ENCODE peak calls at places on chromosome X, in four cellular contexts. Y is upper lobe of left lung, M is sigmoid colon, L is K562. S is an unnamed sample.

GRCh38 chrX:1427756-1428155 is 25.0 kb downstream of the ASMTL start:
- DNase-seq in M (peak), Y (peak), L (no peak), S (no peak)

GRCh38 chrX:95919605-95920004 is 765.0 kb upstream of the DIAPH2 start:
- DNase-seq in Y (no peak), M (no peak), L (no peak), S (no peak)

GRCh38 chrX:124619710-124620109 is 273.3 kb downstream of the SH2D1A start:
- DNase-seq in Y (no peak), L (no peak), M (no peak), S (no peak)

GRCh38 chrX:39716401-39716800 is 381.4 kb downstream of the BCOR start:
- DNase-seq in M (no peak), Y (no peak), L (no peak), S (no peak)

GRCh38 chrX:9188117-9188516 is 154.2 kb upstream of the FAM9B start:
- DNase-seq in L (no peak), Y (no peak), M (no peak), S (no peak)

GRCh38 chrX:35728481-35728880 is 69.7 kb upstream of the MAGEB16 start:
- DNase-seq in M (no peak), L (no peak), Y (no peak), S (no peak)

GRCh38 chrX:55524487-55524886 is 34.8 kb upstream of the USP51 start:
- DNase-seq in L (no peak), M (no peak), Y (no peak), S (no peak)

GRCh38 chrX:44843753-44844152 is at the start of gene DUSP21:
- DNase-seq in L (peak), M (no peak), Y (no peak), S (no peak)

GRCh38 chrX:14032383-14032782 is 2.7 kb upstream of the GEMIN8 start:
- DNase-seq in L (peak), Y (no peak), M (no peak), S (no peak)

GRCh38 chrX:150127216-150127615 is 188.9 kb upstream of the EOLA2 start:
- DNase-seq in M (no peak), L (no peak), Y (no peak), S (no peak)
- H3K4me3 ChIP-seq in M (no peak), L (no peak), Y (no peak), S (no peak)

GRCh38 chrX:64204701-64205440 is 637 bp downstream of the AMER1 start:
- DNase-seq in L (peak), M (peak), Y (peak), S (peak)
- TF ChIP-seq CTCF in L (no peak), M (no peak), Y (no peak), S (no peak)

DNA sequence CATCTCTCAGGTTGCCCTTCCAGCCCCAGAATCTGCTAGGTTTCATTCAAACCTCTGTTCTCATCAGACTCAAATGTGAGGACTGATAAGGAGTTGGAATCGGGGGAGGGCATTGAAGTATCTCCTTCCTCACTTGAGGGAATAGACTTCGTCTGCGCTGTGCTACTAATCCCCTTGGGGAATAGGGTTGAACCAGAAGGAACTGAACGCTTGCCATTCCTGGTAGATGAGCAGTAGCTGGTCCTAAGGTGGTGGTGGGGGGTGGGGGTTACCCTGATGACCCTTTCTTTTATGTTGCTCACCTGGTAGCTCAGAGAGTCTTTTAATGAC is 692 bp upstream of the SLC9A7 start:
- DNase-seq in Y (no peak), L (no peak), M (no peak), S (no peak)
- H3K4me3 ChIP-seq in Y (peak), L (no peak), M (peak), S (peak)

DNA sequence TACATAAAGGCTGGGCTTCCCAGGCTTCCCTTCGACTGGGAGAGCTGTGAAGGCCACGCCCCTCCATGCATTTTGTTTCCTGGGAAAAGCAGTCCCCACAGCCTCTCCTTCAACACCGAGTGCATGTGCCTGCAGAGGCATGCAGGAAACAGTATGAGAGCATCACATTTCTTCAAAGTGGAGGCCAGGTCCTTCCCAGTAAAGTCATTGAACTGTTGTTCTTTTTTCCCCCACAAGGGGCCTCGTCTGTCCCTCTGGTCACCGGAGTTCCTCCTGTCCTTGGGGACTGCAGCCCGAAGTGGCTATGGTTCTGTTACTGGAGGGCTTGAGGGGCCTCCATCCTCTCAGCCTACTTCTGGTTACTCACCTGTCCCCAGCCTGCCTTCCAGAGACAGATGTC is 56.0 kb downstream of the RAI2 start:
- DNase-seq in Y (no peak), M (no peak), L (peak), S (no peak)
- TF ChIP-seq CTCF in Y (no peak), M (no peak), L (peak), S (no peak)